ENCODE peak calls at places on chromosomes 7 and 10, in six cellular contexts. I is IMR-90, J is H1, G is neuronal stem cell, L is mesenchymal stem cell, C is trophoblast cell. O is an unnamed sample.

GRCh38 chr7:81186691-81187090 is 267.8 kb upstream of the SEMA3C start:
- DNase-seq in C (no peak), G (no peak), I (peak), L (no peak), J (no peak), O (no peak)

GRCh38 chr7:117014099-117014656 is 60.9 kb downstream of the ST7 start:
- DNase-seq in G (no peak), J (no peak), L (no peak), C (peak), I (no peak), O (no peak)

GRCh38 chr10:55550241-55550640 is 749.2 kb upstream of the PCDH15 start:
- DNase-seq in C (no peak), L (peak), G (no peak), I (no peak), J (no peak), O (no peak)

GRCh38 chr10:103367379-103367781 is 396 bp upstream of the TAF5 start:
- DNase-seq in L (no peak), G (no peak), C (peak), I (no peak), J (no peak), O (no peak)

GRCh38 chr10:123800299-123800698 is 91.3 kb downstream of the CPXM2 start:
- DNase-seq in I (no peak), C (no peak), G (no peak), J (peak), L (no peak), O (no peak)

GRCh38 chr10:73248259-73248724 is 1.2 kb upstream of the DNAJC9 start:
- DNase-seq in J (no peak), G (no peak), L (peak), C (no peak), I (no peak), O (no peak)

GRCh38 chr7:98870071-98870651 is 347 bp upstream of the TMEM130 start:
- DNase-seq in L (peak), J (peak), I (peak), C (peak), G (peak), O (peak)

GRCh38 chr7:96414931-96415292 is 93.0 kb upstream of the SLC25A13 start:
- DNase-seq in C (peak), J (no peak), G (peak), I (peak), L (peak), O (peak)

GRCh38 chr10:61586829-61587228 is 75.9 kb upstream of the CABCOCO1 start:
- DNase-seq in L (no peak), I (no peak), C (no peak), G (no peak), J (no peak), O (no peak)

GRCh38 chr10:34491666-34492065 is 323.4 kb downstream of the PARD3 start:
- DNase-seq in I (no peak), J (no peak), L (peak), C (no peak), G (no peak), O (no peak)

GRCh38 chr10:80924063-80924952 is 386.6 kb downstream of the SH2D4B start:
- DNase-seq in L (peak), C (peak), J (peak), G (peak), I (peak), O (peak)

GRCh38 chr10:90075995-90076394 is 374.6 kb downstream of the KIF20B start:
- DNase-seq in G (no peak), J (no peak), L (no peak), I (no peak), C (no peak), O (no peak)

GRCh38 chr10:98029149-98030092 is 1.0 kb downstream of the CRTAC1 start:
- DNase-seq in G (peak), I (no peak), L (no peak), J (no peak), C (no peak), O (no peak)

GRCh38 chr10:59337254-59337653 is 25.1 kb downstream of the FAM13C start:
- DNase-seq in I (peak), L (peak), C (peak), G (no peak), J (no peak), O (no peak)

GRCh38 chr10:132701099-132701845 is 84.7 kb downstream of the NKX6-2 start:
- DNase-seq in C (no peak), J (no peak), L (no peak), G (no peak), I (no peak), O (peak)

GRCh38 chr7:41826641-41827040 is 123.8 kb upstream of the INHBA start:
- DNase-seq in G (no peak), J (no peak), C (no peak), I (peak), L (no peak), O (no peak)

GRCh38 chr10:100737359-100738054 is 7.9 kb upstream of the PAX2 start:
- DNase-seq in L (no peak), I (no peak), C (peak), G (no peak), J (no peak), O (peak)

GRCh38 chr7:158821173-158822021 is 7.9 kb downstream of the ESYT2 start:
- DNase-seq in C (peak), G (no peak), J (no peak), I (peak), L (peak), O (no peak)
- H4K91ac ChIP-seq in C (peak), G (no peak), J (no peak), I (peak), L (peak), O (no peak)

GRCh38 chr10:78438094-78438906 is 404.6 kb downstream of the RPS24 start:
- DNase-seq in J (no peak), G (no peak), L (no peak), I (no peak), C (no peak), O (no peak)

GRCh38 chr10:78436706-78437406 is 403.2 kb downstream of the RPS24 start:
- DNase-seq in I (no peak), G (no peak), L (no peak), J (no peak), C (no peak), O (no peak)

GRCh38 chr10:78435484-78436222 is 402.0 kb downstream of the RPS24 start:
- DNase-seq in J (no peak), I (no peak), L (no peak), C (no peak), G (no peak), O (no peak)

GRCh38 chr10:78436223-78436575 is 402.5 kb downstream of the RPS24 start:
- DNase-seq in J (no peak), G (no peak), I (no peak), C (no peak), L (no peak), O (no peak)

DNA sequence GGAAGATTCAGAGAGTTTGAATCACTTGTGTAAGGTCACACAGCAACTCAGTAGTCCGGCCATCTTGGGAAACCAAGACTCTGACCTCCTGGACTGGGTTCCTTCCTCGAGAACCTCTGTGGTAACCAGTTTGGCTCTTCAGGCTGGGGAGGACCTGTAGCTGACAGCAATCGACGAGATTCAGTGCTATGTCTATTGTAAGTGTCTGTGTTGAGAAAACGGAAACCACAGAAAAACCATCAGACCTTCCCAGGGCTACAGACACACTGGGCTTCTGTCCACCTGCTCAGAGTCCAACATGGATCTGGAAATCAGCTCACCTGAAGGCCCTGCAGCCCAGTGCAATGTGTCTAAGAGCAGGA is 403.7 kb downstream of the RPS24 start:
- DNase-seq in G (no peak), I (no peak), J (no peak), L (no peak), C (no peak), O (no peak)
- H2AK5ac ChIP-seq in G (no peak), I (no peak), J (no peak), L (no peak), C (no peak), O (no peak)

DNA sequence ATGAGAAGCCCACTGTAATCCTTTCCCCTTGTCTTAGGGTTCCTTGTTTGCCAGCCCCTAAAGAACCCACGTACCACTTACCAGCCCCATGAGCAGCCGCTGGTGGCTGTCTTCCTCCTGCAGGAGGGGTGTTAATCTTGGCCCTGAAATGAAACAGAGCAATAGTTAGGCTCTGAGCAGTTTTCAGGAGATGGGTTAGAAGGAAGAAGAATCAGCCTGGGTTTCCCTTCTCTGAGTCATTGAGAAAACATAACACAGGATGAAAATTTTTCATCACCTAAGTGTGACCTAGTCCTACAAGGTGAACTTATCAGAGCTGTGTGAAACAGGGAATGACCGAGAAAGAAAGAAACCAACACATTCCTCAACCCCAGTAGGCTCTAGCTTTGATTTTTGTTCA is 90.0 kb downstream of the GSAP start:
- DNase-seq in L (no peak), G (no peak), C (no peak), I (peak), J (no peak), O (no peak)
- H4K91ac ChIP-seq in L (no peak), G (no peak), C (no peak), I (peak), J (no peak), O (no peak)

DNA sequence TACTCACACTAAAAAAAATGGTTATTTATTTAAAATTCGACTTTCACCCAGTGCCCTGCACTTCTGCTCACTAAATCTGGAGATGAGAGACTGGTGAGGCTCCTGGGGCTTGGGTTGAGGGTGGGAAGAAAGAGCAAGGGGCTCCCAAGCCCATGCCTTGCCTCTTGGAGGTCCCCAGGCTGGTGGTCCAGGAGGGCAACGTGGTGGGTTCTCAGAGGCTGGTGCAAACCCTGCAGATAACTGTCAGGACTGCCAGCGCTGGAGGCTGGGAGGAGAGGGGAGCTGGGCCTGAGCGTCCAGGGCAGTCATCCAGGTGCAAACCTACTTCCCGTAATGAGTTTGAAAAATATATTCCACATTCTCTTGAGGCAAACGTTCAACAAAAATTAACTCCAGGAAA is 528.3 kb downstream of the GLRX3 start:
- DNase-seq in J (no peak), I (no peak), C (no peak), L (no peak), G (no peak), O (no peak)
- H2AK5ac ChIP-seq in J (no peak), I (no peak), C (no peak), L (no peak), G (no peak), O (no peak)

DNA sequence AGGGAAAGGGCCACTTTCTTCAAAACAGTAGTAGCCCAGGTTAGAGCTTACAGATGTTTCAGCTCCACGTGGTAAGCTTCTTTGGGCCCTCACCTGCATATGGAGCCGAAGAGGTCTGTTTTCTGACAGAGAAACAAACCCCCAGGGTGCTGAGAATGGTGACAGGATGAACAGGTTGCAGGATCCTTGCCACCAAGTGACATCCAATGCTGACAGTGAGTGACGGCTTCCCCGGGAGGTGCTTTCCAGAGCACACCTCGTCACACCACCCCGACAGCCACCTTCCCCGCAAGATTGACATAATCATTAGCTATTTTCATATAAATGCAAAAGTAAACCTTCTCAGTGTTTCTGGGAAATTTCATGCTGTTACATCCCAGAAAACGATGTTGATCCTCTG is 109.3 kb upstream of the BTBD16 start:
- DNase-seq in G (no peak), L (no peak), I (no peak), J (no peak), C (no peak), O (no peak)
- H4K91ac ChIP-seq in G (no peak), L (no peak), I (no peak), J (no peak), C (no peak), O (no peak)

GRCh38 chr7:35717013-35717412 is 22.1 kb upstream of the HERPUD2 start:
- DNase-seq in G (no peak), I (no peak), C (no peak), L (no peak), J (no peak), O (no peak)

GRCh38 chr7:35716038-35716803 is 21.3 kb upstream of the HERPUD2 start:
- DNase-seq in I (peak), C (peak), J (no peak), G (no peak), L (peak), O (no peak)

GRCh38 chr7:35717516-35717915 is 22.6 kb upstream of the HERPUD2 start:
- DNase-seq in G (no peak), L (no peak), I (no peak), C (no peak), J (no peak), O (no peak)

GRCh38 chr7:35720032-35720431 is 25.1 kb upstream of the HERPUD2 start:
- DNase-seq in I (no peak), G (no peak), L (no peak), C (no peak), J (no peak), O (no peak)

DNA sequence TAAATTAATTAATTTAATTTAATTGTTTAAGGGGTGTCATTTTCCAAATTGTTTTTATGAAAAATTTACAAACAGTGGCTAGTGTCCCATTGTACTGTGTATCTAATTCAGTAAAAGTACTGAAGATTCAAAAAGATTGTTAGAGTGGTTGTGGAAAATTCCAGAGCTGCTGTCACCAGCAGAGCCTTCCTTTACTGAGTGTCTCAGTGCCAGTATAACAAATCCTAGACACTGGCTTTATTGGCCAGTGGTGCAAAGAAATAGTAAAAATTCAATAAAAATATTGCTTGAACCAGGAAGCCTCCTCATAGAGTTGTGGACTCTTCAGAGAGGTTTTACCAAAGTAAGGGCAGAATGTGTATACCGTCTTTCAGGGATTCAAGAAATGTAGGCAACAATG is 23.1 kb upstream of the HERPUD2 start:
- DNase-seq in I (no peak), C (no peak), J (no peak), G (no peak), L (no peak), O (no peak)
- H2AK5ac ChIP-seq in I (no peak), C (no peak), J (no peak), G (no peak), L (no peak), O (no peak)